ENCODE peak calls at places on chromosomes 5 and 9, in nine cellular contexts. Q, S, U, J, R, Y, I, W and A are unnamed samples.

GRCh38 chr5:14781106-14781505 is 90.5 kb downstream of the ANKH start:
- DNase-seq in Q (no peak), S (no peak), U (no peak), J (no peak), R (no peak), Y (no peak), I (no peak), W (no peak), A (no peak)

GRCh38 chr5:177496111-177497010 is 1.0 kb downstream of the PDLIM7 start:
- DNase-seq in Q (peak; percentile 96), S (peak; percentile 86), U (peak; percentile 81), J (peak; percentile 97), R (no peak), Y (peak; percentile 44), I (peak; percentile 96), W (no peak), A (peak; percentile 92)

GRCh38 chr9:130459151-130459550 is 14.4 kb downstream of the ASS1 start:
- DNase-seq in Q (no peak), S (no peak), U (no peak), J (no peak), R (no peak), Y (no peak), I (no peak), W (no peak), A (peak; percentile 44)

GRCh38 chr9:18905883-18906649 is 126.9 kb downstream of the SAXO1 start:
- DNase-seq in Q (no peak), S (no peak), U (no peak), J (no peak), R (no peak), Y (no peak), I (no peak), W (no peak), A (no peak)

GRCh38 chr5:172010278-172010677 is 3.8 kb upstream of the FBXW11 start:
- DNase-seq in Q (no peak), S (no peak), U (no peak), J (peak; percentile 10), R (no peak), Y (no peak), I (no peak), W (no peak), A (no peak)

GRCh38 chr9:120899490-120900037 is 22.6 kb upstream of the PHF19 start:
- DNase-seq in Q (no peak), S (no peak), U (no peak), J (no peak), R (no peak), Y (no peak), I (no peak), W (no peak), A (no peak)

GRCh38 chr5:134837530-134838181 is 8.1 kb upstream of the C5orf24 start:
- DNase-seq in Q (no peak), S (no peak), U (no peak), J (peak; percentile 11), R (no peak), Y (no peak), I (no peak), W (peak; percentile 77), A (no peak)

GRCh38 chr5:11222169-11222568 is 461.1 kb upstream of the DAP start:
- DNase-seq in Q (no peak), S (no peak), U (no peak), J (no peak), R (no peak), Y (no peak), I (no peak), W (no peak), A (no peak)

GRCh38 chr5:37054391-37054790 is 177.8 kb downstream of the NIPBL start:
- DNase-seq in Q (no peak), S (no peak), U (no peak), J (peak; percentile 6), R (no peak), Y (no peak), I (no peak), W (no peak), A (no peak)

GRCh38 chr9:76269789-76270188 is 124.4 kb downstream of the RFK start:
- DNase-seq in Q (no peak), S (no peak), U (no peak), J (peak; percentile 67), R (no peak), Y (no peak), I (no peak), W (no peak), A (no peak)

GRCh38 chr5:59125961-59126360 is 543.1 kb downstream of the RAB3C start:
- DNase-seq in Q (no peak), S (no peak), U (no peak), J (no peak), R (no peak), Y (no peak), I (no peak), W (no peak), A (no peak)

DNA sequence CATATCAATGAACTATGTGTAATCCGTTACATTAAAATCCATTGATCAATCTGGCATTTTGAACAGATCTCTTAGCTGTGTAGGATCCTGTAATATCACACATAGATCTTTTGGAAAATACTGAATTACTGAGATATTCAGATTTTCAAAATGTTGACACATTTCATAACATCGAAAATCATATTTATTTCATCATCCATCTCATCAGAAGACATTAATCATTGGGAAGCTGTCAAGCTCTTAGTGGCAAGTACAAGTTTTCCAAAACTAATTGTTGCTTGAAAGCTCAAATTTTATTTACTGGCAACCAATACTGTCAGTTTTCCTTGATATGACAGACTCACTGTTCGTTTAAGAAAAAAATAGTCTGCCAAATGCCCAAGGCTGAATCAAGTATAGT is 8.5 kb downstream of the NR6A1 start:
- DNase-seq in Q (no peak), S (no peak), U (no peak), J (no peak), R (no peak), Y (no peak), I (no peak), W (no peak), A (no peak)
- H3K4me1 ChIP-seq in Q (no peaks in the 10 kb centered on the region), S (no peaks in the 10 kb centered on the region), U (no peaks in the 10 kb centered on the region), J (no peaks in the 10 kb centered on the region), R (no peaks in the 10 kb centered on the region), Y (peaks cover 24% of the 10 kb centered on the region), I (no peaks in the 10 kb centered on the region), W (no peaks in the 10 kb centered on the region), A (no peaks in the 10 kb centered on the region)

DNA sequence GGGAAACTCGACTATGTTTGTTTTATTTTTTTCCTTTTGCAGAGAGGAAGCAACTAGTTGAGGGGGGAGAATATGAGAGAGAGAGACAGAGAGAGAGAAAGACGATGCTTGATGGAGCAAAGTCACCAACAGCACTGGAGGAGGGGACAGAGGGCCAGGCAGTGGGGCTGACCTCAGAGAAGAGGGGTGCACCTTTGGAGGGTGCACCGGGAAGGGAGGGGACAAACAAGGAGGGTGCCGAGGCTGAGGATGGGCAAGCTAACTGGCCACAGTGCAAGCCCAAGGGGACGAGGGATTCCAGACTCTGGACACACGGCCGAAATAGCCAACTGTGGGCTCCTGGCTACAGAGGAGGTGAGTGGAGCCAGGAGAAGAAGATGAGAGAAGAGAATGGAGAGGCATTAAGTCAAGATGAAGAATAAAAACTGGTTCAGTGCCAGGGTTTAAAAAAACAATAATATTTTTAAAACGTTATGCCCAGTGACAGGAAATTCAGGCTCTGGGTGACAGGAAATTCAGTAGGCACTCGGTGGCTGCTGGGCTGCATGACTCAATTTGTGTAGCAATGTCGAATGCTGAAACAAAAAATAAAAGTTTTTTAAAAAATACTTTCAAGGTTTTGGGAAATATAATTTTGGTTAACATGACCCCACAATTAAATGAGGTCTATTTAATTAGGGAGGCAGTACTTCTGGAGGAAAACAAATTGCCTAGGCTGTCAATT is 13.3 kb upstream of the GLRX start:
- DNase-seq in Q (no peak), S (no peak), U (no peak), J (no peak), R (no peak), Y (no peak), I (no peak), W (no peak), A (peak; percentile 69)
- H3K4me3 ChIP-seq in Q (peak overlapping the region; percentile 48), S (no peak overlapping the region), U (peak overlapping the region; percentile 59), J (peak overlapping the region; percentile 82), R (peak overlapping the region; percentile 94), Y (no peak overlapping the region), I (peak overlapping the region; percentile 58), W (peak overlapping the region; percentile 21), A (peak overlapping the region; percentile 26)

GRCh38 chr9:38006981-38007380 is 62.0 kb downstream of the SHB start:
- DNase-seq in Q (no peak), S (no peak), U (no peak), J (peak; percentile 42), R (no peak), Y (no peak), I (no peak), W (no peak), A (no peak)

GRCh38 chr9:38009990-38010389 is 59.0 kb downstream of the SHB start:
- DNase-seq in Q (no peak), S (no peak), U (no peak), J (no peak), R (no peak), Y (no peak), I (no peak), W (no peak), A (no peak)

GRCh38 chr9:38010918-38011704 is 57.9 kb downstream of the SHB start:
- DNase-seq in Q (no peak), S (no peak), U (no peak), J (no peak), R (no peak), Y (no peak), I (no peak), W (no peak), A (no peak)

GRCh38 chr9:38008168-38009034 is 60.6 kb downstream of the SHB start:
- DNase-seq in Q (peak; percentile 88), S (no peak), U (no peak), J (peak; percentile 68), R (no peak), Y (peak; percentile 82), I (no peak), W (peak; percentile 82), A (no peak)

DNA sequence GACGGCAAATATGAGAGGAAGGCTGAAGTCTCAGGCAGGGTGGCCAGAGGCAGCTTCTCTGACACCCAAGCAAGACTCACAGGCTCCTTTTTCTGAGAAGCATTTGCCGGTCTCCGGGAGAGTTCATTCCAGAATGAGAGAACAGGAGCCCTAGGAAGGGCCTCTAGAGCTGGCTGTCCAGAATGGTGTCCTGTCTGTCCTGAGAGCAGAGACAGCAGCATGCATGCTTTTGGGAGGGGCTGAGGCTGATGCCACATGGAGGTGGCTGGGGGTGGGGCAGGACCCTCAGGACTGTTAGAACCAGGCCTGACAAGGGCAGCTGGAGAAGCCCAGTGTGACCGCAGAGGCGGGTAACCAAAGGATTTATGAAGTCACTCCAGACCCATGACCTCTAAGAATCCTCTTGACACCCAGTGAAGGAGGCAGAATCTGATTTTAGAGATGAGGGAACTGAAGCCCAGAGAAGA is 60.0 kb downstream of the SHB start:
- DNase-seq in Q (no peak), S (no peak), U (no peak), J (no peak), R (no peak), Y (no peak), I (no peak), W (no peak), A (peak; percentile 19)
- H3K4me1 ChIP-seq in Q (peaks cover 22% of the 10 kb centered on the region), S (no peaks in the 10 kb centered on the region), U (peaks cover 43% of the 10 kb centered on the region), J (peaks cover 17% of the 10 kb centered on the region), R (peaks cover 11% of the 10 kb centered on the region), Y (peaks cover 76% of the 10 kb centered on the region), I (peaks cover 9% of the 10 kb centered on the region), W (no peaks in the 10 kb centered on the region), A (peaks cover 15% of the 10 kb centered on the region)

DNA sequence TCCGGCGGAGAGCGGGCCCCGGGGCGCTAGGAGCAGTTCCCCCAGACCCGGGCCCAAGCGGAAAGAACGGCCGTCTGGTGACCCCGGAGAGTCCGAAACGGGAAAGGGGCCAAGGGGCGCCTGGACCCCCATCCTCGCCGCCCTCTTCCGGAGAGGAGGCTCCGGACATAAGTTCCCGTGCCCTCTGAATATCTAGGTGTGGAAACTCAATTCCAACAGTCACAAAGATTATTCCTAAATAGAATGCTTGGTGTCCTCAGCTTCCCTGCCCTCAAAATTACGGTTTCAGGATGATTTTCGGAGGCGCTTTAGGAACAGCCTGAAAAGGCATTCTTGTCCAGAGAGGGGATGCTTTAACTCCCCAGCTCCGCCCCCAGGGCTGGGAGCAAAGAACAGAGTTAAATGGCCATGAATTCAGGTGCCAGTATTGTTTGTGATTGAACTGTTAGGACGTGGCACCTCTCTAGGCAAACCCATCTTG is 688 bp upstream of the LHFPL2 start:
- DNase-seq in Q (no peak), S (peak; percentile 67), U (no peak), J (no peak), R (no peak), Y (no peak), I (no peak), W (peak; percentile 25), A (peak; percentile 76)
- H3K4me3 ChIP-seq in Q (peak overlapping the region; percentile 55), S (peak overlapping the region; percentile 64), U (peak overlapping the region; percentile 85), J (peak overlapping the region; percentile 85), R (no peak overlapping the region), Y (peak overlapping the region; percentile 64), I (peak overlapping the region; percentile 70), W (peak overlapping the region; percentile 92), A (peak overlapping the region; percentile 75)